ENCODE peak calls at places on chromosomes 2 and 18, in five cellular contexts. P is neuronal stem cell, D is bronchial epithelial cell, N is neural progenitor cell, M is fibroblast of mammary gland. W is an unnamed sample.

GRCh38 chr2:54454922-54455583 is 1.1 kb upstream of the SPTBN1 start:
- DNase-seq in M (no peak), D (no peak), N (peak), P (peak), W (peak)

GRCh38 chr2:1718339-1719220 is 25.7 kb downstream of the PXDN start:
- DNase-seq in P (no peak), D (no peak), N (no peak), M (no peak), W (peak)

GRCh38 chr2:188811522-188811921 is 162.7 kb upstream of the COL3A1 start:
- DNase-seq in N (no peak), P (no peak), M (peak), D (peak), W (no peak)

GRCh38 chr2:76455910-76456309 is 745.2 kb upstream of the GCFC2 start:
- DNase-seq in N (no peak), P (no peak), D (no peak), M (no peak), W (no peak)

GRCh38 chr2:42061839-42062238 is 14.0 kb downstream of the PKDCC start:
- DNase-seq in P (no peak), N (no peak), D (no peak), M (no peak), W (no peak)

GRCh38 chr2:202072226-202072625 is 829 bp upstream of the KIAA2012 start:
- DNase-seq in M (no peak), D (no peak), P (no peak), N (peak), W (no peak)

GRCh38 chr2:99841749-99842148 is 300.6 kb downstream of the AFF3 start:
- DNase-seq in N (no peak), D (peak), P (no peak), M (peak), W (no peak)

GRCh38 chr2:220648628-220649027 is 923.5 kb downstream of the EPHA4 start:
- DNase-seq in D (peak), M (no peak), P (no peak), N (no peak), W (no peak)

GRCh38 chr2:208879666-208880065 is 473.1 kb downstream of the PTH2R start:
- DNase-seq in N (no peak), P (no peak), D (no peak), M (no peak), W (no peak)

GRCh38 chr18:57666818-57667497 is 45.3 kb upstream of the NARS1 start:
- DNase-seq in P (no peak), N (no peak), D (peak), M (peak), W (peak)

GRCh38 chr2:221517362-221518121 is 54.6 kb downstream of the EPHA4 start:
- DNase-seq in D (peak), P (no peak), N (no peak), M (peak), W (peak)

GRCh38 chr2:95043300-95043786 is 17.8 kb downstream of the MAL start:
- DNase-seq in P (no peak), D (peak), M (peak), N (no peak), W (peak)

GRCh38 chr2:9897331-9897737 is 54.1 kb downstream of the TAF1B start:
- DNase-seq in P (peak), N (peak), M (peak), D (peak), W (peak)

GRCh38 chr2:467543-467891 is 179.6 kb upstream of the ALKAL2 start:
- DNase-seq in M (no peak), P (no peak), N (no peak), D (no peak), W (no peak)

GRCh38 chr18:48032876-48033769 is 102.7 kb upstream of the SMAD2 start:
- DNase-seq in M (peak), D (peak), P (no peak), N (no peak), W (no peak)

GRCh38 chr2:129237966-129238725 is 741.3 kb upstream of the RAB6C start:
- DNase-seq in P (no peak), D (peak), M (peak), N (no peak), W (no peak)

GRCh38 chr2:180291060-180291459 is 284.0 kb upstream of the CWC22 start:
- DNase-seq in M (peak), N (no peak), D (peak), P (no peak), W (no peak)

GRCh38 chr2:192155521-192156118 is 39.1 kb downstream of the TMEFF2 start:
- DNase-seq in M (no peak), N (no peak), P (no peak), D (no peak), W (no peak)

GRCh38 chr2:16281451-16282330 is 341.3 kb downstream of the MYCN start:
- DNase-seq in N (peak), P (no peak), D (peak), M (no peak), W (no peak)

GRCh38 chr2:54233832-54234649 is 22.0 kb downstream of the TSPYL6 start:
- DNase-seq in P (no peak), N (no peak), D (no peak), M (no peak), W (no peak)

GRCh38 chr2:222941510-222942032 is 80.7 kb downstream of the ACSL3 start:
- DNase-seq in M (no peak), N (no peak), D (no peak), P (no peak), W (no peak)

GRCh38 chr2:186599186-186599778 is 9.4 kb downstream of the ITGAV start:
- DNase-seq in M (peak), D (no peak), P (no peak), N (no peak), W (no peak)
- H3K4me3 ChIP-seq in M (no peak), D (no peak), P (no peak), N (no peak), W (no peak)

GRCh38 chr2:79120194-79120713 is at the start of gene REG1A:
- DNase-seq in M (no peak), D (no peak), P (no peak), N (no peak), W (no peak)
- H3K4me3 ChIP-seq in M (no peak), D (no peak), P (no peak), N (no peak), W (no peak)

GRCh38 chr2:73980566-73980965 is 4.1 kb upstream of the TET3 start:
- DNase-seq in N (no peak), M (no peak), D (no peak), P (no peak), W (no peak)
- H3K4me3 ChIP-seq in N (no peak), M (no peak), D (no peak), P (no peak), W (no peak)

DNA sequence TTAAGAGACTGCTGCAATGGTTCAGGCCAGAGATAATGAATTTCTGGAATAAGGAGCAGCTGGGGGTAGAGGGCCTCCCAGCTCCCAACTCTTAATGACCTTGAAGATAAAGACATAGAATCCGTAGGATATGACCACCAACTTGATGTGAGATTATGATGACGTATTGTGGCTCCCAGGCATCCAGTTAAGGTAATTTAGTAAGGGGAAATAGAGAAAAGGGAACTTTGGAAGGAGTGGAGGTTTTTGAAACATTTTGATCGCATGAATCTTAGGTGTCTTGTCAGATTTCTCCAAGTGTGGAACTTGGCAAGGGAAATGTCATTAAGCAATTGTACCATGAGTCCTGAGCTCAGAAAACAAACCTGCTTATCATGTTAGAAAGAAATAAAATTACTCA is 277.3 kb upstream of the TANK start:
- DNase-seq in P (no peak), N (no peak), M (no peak), D (no peak), W (no peak)
- H3K4me3 ChIP-seq in P (no peak), N (no peak), M (no peak), D (no peak), W (no peak)

GRCh38 chr2:144324446-144325045 is 195.4 kb downstream of the ZEB2 start:
- DNase-seq in P (no peak), N (no peak), D (peak), M (no peak), W (no peak)
- H3K4me3 ChIP-seq in P (no peak), N (no peak), D (no peak), M (no peak), W (no peak)